ENCODE peak calls at places on chromosome 2, in five cellular contexts. One of them, this sample, is unnamed.

GRCh38 chr2:134193006-134193405 is 60.9 kb upstream of the MGAT5 start:
- DNase-seq in EL: peak
- DNase-seq in activated T-cell treated with anti-CD3 and anti-CD28 coated beads, Interleukin-2, amount 50 U/mL, for 1 hour: no peak
- DNase-seq in left kidney: no peak
- DNase-seq in heart right ventricle: no peak
- DNase-seq in this sample: no peak

GRCh38 chr2:223944166-223944703 is 900 bp downstream of the WDFY1 start:
- DNase-seq in activated T-cell treated with anti-CD3 and anti-CD28 coated beads, Interleukin-2, amount 50 U/mL, for 1 hour: peak
- DNase-seq in EL: peak
- DNase-seq in left kidney: peak
- DNase-seq in heart right ventricle: peak
- DNase-seq in this sample: no peak

GRCh38 chr2:205975082-205975949 is 110.7 kb downstream of the INO80D start:
- DNase-seq in EL: no peak
- DNase-seq in left kidney: peak
- DNase-seq in heart right ventricle: no peak
- DNase-seq in activated T-cell treated with anti-CD3 and anti-CD28 coated beads, Interleukin-2, amount 50 U/mL, for 1 hour: no peak
- DNase-seq in this sample: no peak

GRCh38 chr2:75498907-75499306 is 61.8 kb downstream of the EVA1A start:
- DNase-seq in heart right ventricle: no peak
- DNase-seq in EL: peak
- DNase-seq in activated T-cell treated with anti-CD3 and anti-CD28 coated beads, Interleukin-2, amount 50 U/mL, for 1 hour: no peak
- DNase-seq in left kidney: no peak
- DNase-seq in this sample: no peak

GRCh38 chr2:39571197-39571731 is 94.5 kb upstream of the TMEM178A start:
- DNase-seq in EL: no peak
- DNase-seq in heart right ventricle: no peak
- DNase-seq in left kidney: no peak
- DNase-seq in activated T-cell treated with anti-CD3 and anti-CD28 coated beads, Interleukin-2, amount 50 U/mL, for 1 hour: no peak
- DNase-seq in this sample: no peak

GRCh38 chr2:39664478-39664877 is 1.2 kb upstream of the TMEM178A start:
- DNase-seq in heart right ventricle: no peak
- DNase-seq in EL: no peak
- DNase-seq in activated T-cell treated with anti-CD3 and anti-CD28 coated beads, Interleukin-2, amount 50 U/mL, for 1 hour: no peak
- DNase-seq in left kidney: no peak
- DNase-seq in this sample: no peak

GRCh38 chr2:166088634-166089033 is 39.2 kb downstream of the SCN1A start:
- DNase-seq in left kidney: no peak
- DNase-seq in EL: peak
- DNase-seq in activated T-cell treated with anti-CD3 and anti-CD28 coated beads, Interleukin-2, amount 50 U/mL, for 1 hour: no peak
- DNase-seq in heart right ventricle: no peak
- DNase-seq in this sample: no peak

GRCh38 chr2:238709961-238710360 is 137.9 kb upstream of the TWIST2 start:
- DNase-seq in left kidney: no peak
- DNase-seq in activated T-cell treated with anti-CD3 and anti-CD28 coated beads, Interleukin-2, amount 50 U/mL, for 1 hour: no peak
- DNase-seq in heart right ventricle: no peak
- DNase-seq in EL: no peak
- DNase-seq in this sample: no peak

GRCh38 chr2:12416600-12416999 is 300.1 kb upstream of the TRIB2 start:
- DNase-seq in activated T-cell treated with anti-CD3 and anti-CD28 coated beads, Interleukin-2, amount 50 U/mL, for 1 hour: peak
- DNase-seq in EL: peak
- DNase-seq in heart right ventricle: peak
- DNase-seq in left kidney: peak
- DNase-seq in this sample: no peak

GRCh38 chr2:49021170-49021743 is 133.1 kb downstream of the FSHR start:
- DNase-seq in EL: no peak
- DNase-seq in activated T-cell treated with anti-CD3 and anti-CD28 coated beads, Interleukin-2, amount 50 U/mL, for 1 hour: no peak
- DNase-seq in heart right ventricle: peak
- DNase-seq in left kidney: no peak
- DNase-seq in this sample: no peak

GRCh38 chr2:105790467-105791118 is 45.9 kb downstream of the NCK2 start:
- DNase-seq in activated T-cell treated with anti-CD3 and anti-CD28 coated beads, Interleukin-2, amount 50 U/mL, for 1 hour: no peak
- DNase-seq in EL: no peak
- DNase-seq in heart right ventricle: no peak
- DNase-seq in left kidney: no peak
- DNase-seq in this sample: no peak

GRCh38 chr2:219099319-219099718 is 38.6 kb upstream of the IHH start:
- DNase-seq in heart right ventricle: no peak
- DNase-seq in left kidney: no peak
- DNase-seq in EL: peak
- DNase-seq in activated T-cell treated with anti-CD3 and anti-CD28 coated beads, Interleukin-2, amount 50 U/mL, for 1 hour: no peak
- DNase-seq in this sample: no peak

GRCh38 chr2:25835906-25836305 is 42.4 kb downstream of the ASXL2 start:
- DNase-seq in activated T-cell treated with anti-CD3 and anti-CD28 coated beads, Interleukin-2, amount 50 U/mL, for 1 hour: no peak
- DNase-seq in left kidney: no peak
- DNase-seq in EL: no peak
- DNase-seq in heart right ventricle: no peak
- DNase-seq in this sample: no peak

GRCh38 chr2:16750175-16750924 is 84.7 kb upstream of the CYRIA start:
- DNase-seq in heart right ventricle: no peak
- DNase-seq in EL: no peak
- DNase-seq in activated T-cell treated with anti-CD3 and anti-CD28 coated beads, Interleukin-2, amount 50 U/mL, for 1 hour: no peak
- DNase-seq in left kidney: no peak
- DNase-seq in this sample: no peak

GRCh38 chr2:73113634-73113958 is 848 bp upstream of the RAB11FIP5 start:
- DNase-seq in EL: no peak
- DNase-seq in left kidney: no peak
- DNase-seq in heart right ventricle: no peak
- DNase-seq in activated T-cell treated with anti-CD3 and anti-CD28 coated beads, Interleukin-2, amount 50 U/mL, for 1 hour: no peak
- DNase-seq in this sample: no peak

GRCh38 chr2:187577310-187577709 is 23.1 kb upstream of the TFPI start:
- DNase-seq in EL: no peak
- DNase-seq in activated T-cell treated with anti-CD3 and anti-CD28 coated beads, Interleukin-2, amount 50 U/mL, for 1 hour: no peak
- DNase-seq in left kidney: no peak
- DNase-seq in heart right ventricle: no peak
- DNase-seq in this sample: no peak

GRCh38 chr2:114543106-114543806 is 100.8 kb downstream of the DPP10 start:
- DNase-seq in left kidney: peak
- DNase-seq in EL: no peak
- DNase-seq in activated T-cell treated with anti-CD3 and anti-CD28 coated beads, Interleukin-2, amount 50 U/mL, for 1 hour: no peak
- DNase-seq in heart right ventricle: no peak
- DNase-seq in this sample: no peak

GRCh38 chr2:60873381-60873780 is 8.0 kb upstream of the REL start:
- DNase-seq in EL: no peak
- DNase-seq in heart right ventricle: no peak
- DNase-seq in activated T-cell treated with anti-CD3 and anti-CD28 coated beads, Interleukin-2, amount 50 U/mL, for 1 hour: no peak
- DNase-seq in left kidney: no peak
- DNase-seq in this sample: no peak